ENCODE peak calls at places on chromosomes 12 and 14, in seven cellular contexts. O is Karpas-422, Q is right atrium auricular region, S is stomach, X is left ventricle myocardium inferior, N is A549, E is sigmoid colon. H is an unnamed sample.

GRCh38 chr14:57492859-57493258 is 798 bp downstream of the CCDC198 start:
- DNase-seq in O (no peak), Q (no peak), S (no peak), X (no peak), N (no peak), E (no peak), H (peak; percentile 32)

GRCh38 chr12:122363782-122364181 is 58.7 kb downstream of the CLIP1 start:
- DNase-seq in O (no peak), Q (peak; percentile 81), S (no peak), X (no peak), N (no peak), E (peak; percentile 85), H (no peak)

GRCh38 chr12:53222170-53223005 is 9.6 kb downstream of the RARG start:
- DNase-seq in O (no peak), Q (no peak), S (no peak), X (no peak), N (no peak), E (no peak), H (no peak)

GRCh38 chr12:4193821-4194220 is 79.7 kb upstream of the CCND2 start:
- DNase-seq in O (no peak), Q (no peak), S (no peak), X (no peak), N (no peak), E (no peak), H (no peak)

GRCh38 chr12:4270016-4270669 is 3.4 kb upstream of the CCND2 start:
- DNase-seq in O (no peak), Q (no peak), S (no peak), X (no peak), N (no peak), E (no peak), H (peak; percentile 35)

GRCh38 chr12:107986183-107986582 is 142.9 kb upstream of the WSCD2 start:
- DNase-seq in O (no peak), Q (no peak), S (no peak), X (no peak), N (no peak), E (no peak), H (no peak)

GRCh38 chr14:72291908-72292688 is 359.9 kb downstream of the RGS6 start:
- DNase-seq in O (peak; percentile 87), Q (no peak), S (no peak), X (no peak), N (peak; percentile 15), E (no peak), H (peak; percentile 4)

GRCh38 chr12:132248439-132249157 is 80.8 kb downstream of the GALNT9 start:
- DNase-seq in O (no peak), Q (no peak), S (no peak), X (no peak), N (no peak), E (no peak), H (no peak)

GRCh38 chr12:114762490-114763110 is 78.6 kb upstream of the TBX3 start:
- DNase-seq in O (no peak), Q (no peak), S (no peak), X (peak; percentile 24), N (no peak), E (no peak), H (no peak)

GRCh38 chr14:56659361-56659760 is 79.8 kb downstream of the TMEM260 start:
- DNase-seq in O (no peak), Q (no peak), S (no peak), X (no peak), N (no peak), E (no peak), H (no peak)

GRCh38 chr12:48349471-48349870 is 1.2 kb downstream of the ZNF641 start:
- DNase-seq in O (no peak), Q (no peak), S (no peak), X (peak; percentile 74), N (no peak), E (no peak), H (no peak)

GRCh38 chr12:57224278-57224972 is 5.1 kb upstream of the SHMT2 start:
- DNase-seq in O (no peak), Q (no peak), S (no peak), X (no peak), N (no peak), E (no peak), H (no peak)

GRCh38 chr12:57223191-57224165 is 6.0 kb upstream of the SHMT2 start:
- DNase-seq in O (no peak), Q (no peak), S (no peak), X (no peak), N (no peak), E (no peak), H (no peak)

GRCh38 chr12:57221169-57221917 is 4.7 kb downstream of the NXPH4 start:
- DNase-seq in O (no peak), Q (no peak), S (no peak), X (no peak), N (no peak), E (no peak), H (no peak)

GRCh38 chr12:57220770-57221168 is 4.2 kb downstream of the NXPH4 start:
- DNase-seq in O (no peak), Q (no peak), S (no peak), X (no peak), N (no peak), E (no peak), H (no peak)

DNA sequence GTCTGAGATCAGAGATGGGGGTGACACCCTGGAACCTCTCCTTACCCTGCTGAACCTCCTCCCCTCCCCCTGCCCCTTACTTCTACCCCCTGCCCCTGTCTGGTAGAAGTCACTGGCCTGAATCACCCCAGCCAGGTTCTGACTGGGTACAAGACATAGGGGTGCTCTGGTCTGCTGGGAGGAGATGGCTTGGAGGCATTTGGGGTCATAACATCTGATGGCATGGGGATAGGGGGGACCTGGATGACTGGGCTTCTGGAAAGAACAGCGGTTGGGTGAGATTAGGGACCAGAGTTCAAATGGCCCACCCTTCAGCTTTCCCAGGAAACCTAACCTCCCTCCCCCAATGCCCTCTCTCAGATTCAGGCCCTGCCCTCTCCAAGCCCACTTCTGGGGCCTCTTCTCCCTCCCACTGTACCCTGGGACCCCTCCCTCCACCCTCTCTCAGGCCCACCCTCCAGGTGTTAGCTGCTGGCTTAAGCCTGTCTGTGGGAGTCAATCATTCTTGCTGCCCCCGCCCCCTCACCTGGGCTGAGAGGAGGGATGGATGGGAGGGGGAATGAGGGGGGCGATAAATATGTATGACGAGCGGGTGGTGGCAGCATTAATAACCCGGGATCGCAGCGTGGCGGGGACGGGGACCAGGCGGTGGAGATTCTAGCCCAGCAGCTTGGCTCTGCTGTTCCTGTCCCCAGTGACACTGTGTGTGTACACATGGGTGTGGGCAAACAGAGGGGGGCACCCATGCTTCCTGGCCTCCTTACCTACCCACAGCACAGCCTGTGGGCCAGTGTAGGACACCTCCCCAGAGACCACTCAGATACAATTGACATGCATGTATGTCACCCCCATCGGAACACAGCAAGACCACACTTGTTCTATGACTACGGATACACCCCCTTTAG is 5.9 kb downstream of the NXPH4 start:
- DNase-seq in O (no peak), Q (no peak), S (no peak), X (no peak), N (no peak), E (no peak), H (no peak)
- H3K4me1 ChIP-seq in O (peaks cover 43% of the 10 kb centered on the region), Q (peaks cover 24% of the 10 kb centered on the region), S (peaks cover 37% of the 10 kb centered on the region), X (peaks cover 22% of the 10 kb centered on the region), N (peaks cover under 1% of the 10 kb centered on the region), E (no peaks in the 10 kb centered on the region), H (no peaks in the 10 kb centered on the region)

GRCh38 chr14:43166163-43166562 is 1340.9 kb downstream of the FSCB start:
- DNase-seq in O (no peak), Q (no peak), S (no peak), X (no peak), N (no peak), E (no peak), H (no peak)
- H3K9me3 ChIP-seq in O (peaks cover 11% of the 10 kb centered on the region), Q (no peaks in the 10 kb centered on the region), S (no peaks in the 10 kb centered on the region), X (no peaks in the 10 kb centered on the region), N (no peaks in the 10 kb centered on the region), E (no peaks in the 10 kb centered on the region), H (no peaks in the 10 kb centered on the region)

GRCh38 chr12:52189376-52190174 is 2.2 kb downstream of the KRT80 start:
- DNase-seq in O (no peak), Q (no peak), S (no peak), X (no peak), N (no peak), E (no peak), H (no peak)

GRCh38 chr12:52190860-52191729 is 719 bp downstream of the KRT80 start:
- DNase-seq in O (no peak), Q (no peak), S (no peak), X (no peak), N (peak; percentile 82), E (no peak), H (no peak)

GRCh38 chr12:52195065-52195730 is 3.4 kb upstream of the KRT80 start:
- DNase-seq in O (no peak), Q (no peak), S (no peak), X (no peak), N (no peak), E (no peak), H (no peak)

GRCh38 chr12:52193991-52194390 is 2.2 kb upstream of the KRT80 start:
- DNase-seq in O (no peak), Q (no peak), S (no peak), X (no peak), N (no peak), E (no peak), H (no peak)

GRCh38 chr12:52191841-52192791 is at the start of gene KRT80:
- DNase-seq in O (no peak), Q (peak; percentile 93), S (peak; percentile 89), X (peak; percentile 81), N (peak; percentile 99), E (peak; percentile 97), H (peak; percentile 93)
- H3K4me1 ChIP-seq in O (no peaks in the 10 kb centered on the region), Q (peaks cover 43% of the 10 kb centered on the region), S (peaks cover 47% of the 10 kb centered on the region), X (peaks cover 40% of the 10 kb centered on the region), N (peaks cover 78% of the 10 kb centered on the region), E (no peaks in the 10 kb centered on the region), H (no peaks in the 10 kb centered on the region)

DNA sequence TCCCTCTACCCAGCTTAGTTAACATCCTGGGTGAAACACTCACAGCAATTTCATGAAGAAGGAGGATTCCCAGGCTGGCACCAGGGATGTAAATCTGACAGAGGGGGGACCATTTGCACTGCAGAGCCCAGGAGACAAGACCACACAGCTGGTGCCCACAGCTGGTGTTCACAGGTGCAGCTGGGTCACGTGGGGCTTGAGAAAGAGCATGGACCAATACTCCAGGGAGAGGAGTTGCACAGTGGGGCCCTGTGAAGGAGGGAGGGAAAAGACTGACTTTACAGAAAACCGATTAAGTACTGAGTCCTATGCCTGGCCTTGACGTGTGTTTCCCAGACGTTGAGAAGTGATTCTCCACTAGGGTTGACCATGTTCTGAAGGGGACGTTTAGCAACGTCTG is 1316.7 kb upstream of the TMEM132C start:
- DNase-seq in O (no peak), Q (no peak), S (no peak), X (no peak), N (no peak), E (no peak), H (no peak)
- H3K9me3 ChIP-seq in O (no peaks in the 10 kb centered on the region), Q (no peaks in the 10 kb centered on the region), S (no peaks in the 10 kb centered on the region), X (no peaks in the 10 kb centered on the region), N (no peaks in the 10 kb centered on the region), E (no peaks in the 10 kb centered on the region), H (no peaks in the 10 kb centered on the region)